ENCODE peak calls at places on chromosomes 4 and X, in four cellular contexts. One of them, this sample, is unnamed.

GRCh38 chr4:6172093-6172926 is 28.0 kb downstream of the JAKMIP1 start:
- DNase-seq in left lung: no peak
- DNase-seq in right atrium auricular region: no peak
- DNase-seq in mammary epithelial cell: no peak
- DNase-seq in this sample: no peak

GRCh38 chr4:151356510-151356909 is 31.1 kb upstream of the SH3D19 start:
- DNase-seq in mammary epithelial cell: peak; percentile 63
- DNase-seq in right atrium auricular region: no peak
- DNase-seq in left lung: no peak
- DNase-seq in this sample: no peak

GRCh38 chrX:128929281-128930057 is 593.8 kb downstream of the SMARCA1 start:
- DNase-seq in right atrium auricular region: no peak
- DNase-seq in left lung: no peak
- DNase-seq in mammary epithelial cell: no peak
- DNase-seq in this sample: no peak

GRCh38 chrX:101230636-101231035 is 11.1 kb downstream of the DRP2 start:
- DNase-seq in right atrium auricular region: no peak
- DNase-seq in mammary epithelial cell: peak; percentile 14
- DNase-seq in left lung: no peak
- DNase-seq in this sample: no peak

GRCh38 chr4:24927039-24927438 is 14.2 kb upstream of the CCDC149 start:
- DNase-seq in right atrium auricular region: no peak
- DNase-seq in left lung: no peak
- DNase-seq in mammary epithelial cell: no peak
- DNase-seq in this sample: no peak

GRCh38 chr4:173532725-173533511 is 2.9 kb upstream of the HAND2 start:
- DNase-seq in mammary epithelial cell: no peak
- DNase-seq in right atrium auricular region: no peak
- DNase-seq in left lung: no peak
- DNase-seq in this sample: no peak

GRCh38 chrX:108126661-108127060 is 35.1 kb downstream of the ATG4A start:
- DNase-seq in mammary epithelial cell: no peak
- DNase-seq in right atrium auricular region: no peak
- DNase-seq in left lung: no peak
- DNase-seq in this sample: no peak

GRCh38 chr4:159451006-159451405 is 348.1 kb downstream of the RAPGEF2 start:
- DNase-seq in left lung: no peak
- DNase-seq in mammary epithelial cell: peak; percentile 57
- DNase-seq in right atrium auricular region: no peak
- DNase-seq in this sample: no peak

GRCh38 chr4:73070072-73070385 is 513 bp upstream of the COX18 start:
- DNase-seq in mammary epithelial cell: no peak
- DNase-seq in right atrium auricular region: no peak
- DNase-seq in left lung: no peak
- DNase-seq in this sample: no peak

GRCh38 chr4:55636622-55636999 is 513 bp upstream of the NMU start:
- DNase-seq in mammary epithelial cell: no peak
- DNase-seq in left lung: no peak
- DNase-seq in right atrium auricular region: no peak
- DNase-seq in this sample: no peak

GRCh38 chrX:11786862-11787261 is 28.8 kb downstream of the MSL3 start:
- DNase-seq in right atrium auricular region: no peak
- DNase-seq in left lung: no peak
- DNase-seq in mammary epithelial cell: no peak
- DNase-seq in this sample: no peak

GRCh38 chr4:122508083-122508482 is 51.6 kb upstream of the IL2 start:
- DNase-seq in right atrium auricular region: no peak
- DNase-seq in mammary epithelial cell: no peak
- DNase-seq in left lung: no peak
- DNase-seq in this sample: no peak

GRCh38 chr4:73309211-73309610 is 50.6 kb upstream of the ANKRD17 start:
- DNase-seq in right atrium auricular region: no peak
- DNase-seq in mammary epithelial cell: no peak
- DNase-seq in left lung: no peak
- DNase-seq in this sample: no peak

GRCh38 chrX:63764946-63765345 is 20.1 kb downstream of the ARHGEF9 start:
- DNase-seq in mammary epithelial cell: peak; percentile 58
- DNase-seq in right atrium auricular region: no peak
- DNase-seq in left lung: no peak
- DNase-seq in this sample: no peak

GRCh38 chr4:124025423-124025822 is 628.8 kb downstream of the SPRY1 start:
- DNase-seq in left lung: no peak
- DNase-seq in right atrium auricular region: no peak
- DNase-seq in mammary epithelial cell: no peak
- DNase-seq in this sample: no peak

GRCh38 chr4:3791910-3792542 is 25.8 kb downstream of the ADRA2C start:
- DNase-seq in left lung: peak; percentile 70
- DNase-seq in mammary epithelial cell: peak; percentile 29
- DNase-seq in right atrium auricular region: no peak
- DNase-seq in this sample: no peak

GRCh38 chrX:119228506-119229290 is 7.4 kb upstream of the PGRMC1 start:
- DNase-seq in mammary epithelial cell: peak; percentile 50
- DNase-seq in left lung: no peak
- DNase-seq in right atrium auricular region: no peak
- DNase-seq in this sample: no peak
- H3K4me3 ChIP-seq in mammary epithelial cell: no peak overlapping the region
- H3K4me3 ChIP-seq in left lung: no peak overlapping the region
- H3K4me3 ChIP-seq in right atrium auricular region: no peak overlapping the region
- H3K4me3 ChIP-seq in this sample: no peak overlapping the region

GRCh38 chr4:158046345-158046744 is 126.5 kb downstream of the GASK1B start:
- DNase-seq in right atrium auricular region: no peak
- DNase-seq in left lung: no peak
- DNase-seq in mammary epithelial cell: no peak
- DNase-seq in this sample: no peak
- H3K4me1 ChIP-seq in right atrium auricular region: no peaks in the 10 kb centered on the region
- H3K4me1 ChIP-seq in left lung: no peaks in the 10 kb centered on the region
- H3K4me1 ChIP-seq in mammary epithelial cell: no peaks in the 10 kb centered on the region
- H3K4me1 ChIP-seq in this sample: peaks cover 5% of the 10 kb centered on the region

GRCh38 chr4:89174784-89175183 is 63.5 kb downstream of the TIGD2 start:
- DNase-seq in mammary epithelial cell: no peak
- DNase-seq in right atrium auricular region: no peak
- DNase-seq in left lung: no peak
- DNase-seq in this sample: no peak

GRCh38 chr4:89175611-89176010 is 64.3 kb downstream of the TIGD2 start:
- DNase-seq in left lung: no peak
- DNase-seq in right atrium auricular region: no peak
- DNase-seq in mammary epithelial cell: no peak
- DNase-seq in this sample: no peak

GRCh38 chr4:89173336-89174090 is 62.2 kb downstream of the TIGD2 start:
- DNase-seq in left lung: peak; percentile 39
- DNase-seq in mammary epithelial cell: no peak
- DNase-seq in right atrium auricular region: no peak
- DNase-seq in this sample: no peak

GRCh38 chr4:89171176-89171575 is 59.8 kb downstream of the TIGD2 start:
- DNase-seq in right atrium auricular region: no peak
- DNase-seq in left lung: no peak
- DNase-seq in mammary epithelial cell: no peak
- DNase-seq in this sample: no peak

GRCh38 chr4:89172865-89173264 is 61.5 kb downstream of the TIGD2 start:
- DNase-seq in mammary epithelial cell: no peak
- DNase-seq in left lung: no peak
- DNase-seq in right atrium auricular region: no peak
- DNase-seq in this sample: no peak
- TF ChIP-seq CTCF in mammary epithelial cell: no peak
- TF ChIP-seq CTCF in left lung: no peak
- TF ChIP-seq CTCF in right atrium auricular region: no peak
- TF ChIP-seq CTCF in this sample: no peak

DNA sequence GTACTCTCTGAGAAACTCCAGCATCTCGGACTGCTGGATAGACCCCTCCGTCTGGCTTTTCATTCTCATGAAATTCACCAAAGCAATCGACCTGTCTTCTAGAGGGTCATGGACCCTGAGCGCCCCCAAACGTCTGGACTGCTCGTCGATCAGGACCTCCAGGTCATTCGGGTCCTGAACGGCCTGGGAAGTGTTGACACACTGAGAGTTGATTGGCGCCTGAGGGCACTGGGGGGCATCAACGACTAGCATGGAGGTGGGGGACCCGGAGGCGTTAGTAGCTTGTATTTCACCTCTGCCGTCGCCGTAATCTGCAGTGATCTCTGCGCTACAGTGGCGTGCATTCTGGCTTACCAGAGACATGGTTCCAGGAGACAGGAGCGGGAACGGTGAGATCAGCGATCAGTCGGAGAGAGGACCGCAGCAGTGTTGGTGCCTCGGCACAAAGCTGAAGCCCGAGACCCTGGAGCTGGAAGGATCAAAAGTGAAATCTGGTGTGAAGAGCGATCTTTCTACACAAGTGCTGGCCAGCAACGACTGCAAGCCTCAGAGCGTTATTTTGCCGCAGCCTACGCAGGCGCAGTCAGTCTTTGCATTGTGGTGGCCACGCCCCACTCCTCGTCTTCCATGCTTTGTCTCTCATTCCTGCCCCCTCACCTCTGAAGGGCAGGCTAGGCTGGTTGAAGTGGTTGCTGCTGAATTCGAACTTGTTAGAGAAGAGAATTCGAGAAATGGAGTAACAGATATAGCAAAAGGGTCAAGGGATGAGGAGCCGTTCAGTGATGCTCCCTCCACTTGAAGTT is at the start of gene MAGEE2:
- DNase-seq in left lung: no peak
- DNase-seq in right atrium auricular region: no peak
- DNase-seq in mammary epithelial cell: no peak
- DNase-seq in this sample: no peak
- H3K4me3 ChIP-seq in left lung: peak within 1 kb of the TSS; percentile 8
- H3K4me3 ChIP-seq in right atrium auricular region: peak within 1 kb of the TSS; percentile 36
- H3K4me3 ChIP-seq in mammary epithelial cell: no peak within 1 kb of the TSS
- H3K4me3 ChIP-seq in this sample: peak within 1 kb of the TSS; percentile 19

DNA sequence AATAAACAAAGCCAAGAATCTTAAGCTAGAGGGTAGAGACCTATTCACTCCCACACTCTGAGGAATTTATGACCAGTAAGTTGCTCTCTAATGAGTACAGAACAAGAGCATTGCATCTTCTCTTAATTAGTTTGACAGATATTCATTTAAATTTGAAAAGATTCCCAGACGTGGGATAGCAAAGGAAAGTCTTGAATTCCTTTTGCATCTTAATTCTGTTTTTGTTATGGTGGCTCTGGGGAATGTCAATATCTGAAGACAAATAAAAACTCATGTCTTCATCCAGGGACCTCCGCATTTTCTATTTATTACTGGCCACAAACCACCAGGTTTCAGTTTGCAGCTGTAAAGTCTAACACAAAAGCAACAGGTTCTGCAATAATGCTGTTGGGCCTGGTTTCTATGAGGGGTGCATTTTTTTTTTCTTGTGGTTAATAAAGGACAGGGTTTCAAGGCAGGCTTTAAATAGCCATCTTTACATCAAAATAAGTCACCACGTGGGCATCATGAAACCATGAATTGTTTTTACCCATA is 172.3 kb downstream of the SHROOM3 start:
- DNase-seq in left lung: no peak
- DNase-seq in mammary epithelial cell: no peak
- DNase-seq in right atrium auricular region: no peak
- DNase-seq in this sample: no peak
- H3K4me1 ChIP-seq in left lung: peaks cover 15% of the 10 kb centered on the region
- H3K4me1 ChIP-seq in mammary epithelial cell: peaks cover 17% of the 10 kb centered on the region
- H3K4me1 ChIP-seq in right atrium auricular region: no peaks in the 10 kb centered on the region
- H3K4me1 ChIP-seq in this sample: peaks cover 10% of the 10 kb centered on the region

DNA sequence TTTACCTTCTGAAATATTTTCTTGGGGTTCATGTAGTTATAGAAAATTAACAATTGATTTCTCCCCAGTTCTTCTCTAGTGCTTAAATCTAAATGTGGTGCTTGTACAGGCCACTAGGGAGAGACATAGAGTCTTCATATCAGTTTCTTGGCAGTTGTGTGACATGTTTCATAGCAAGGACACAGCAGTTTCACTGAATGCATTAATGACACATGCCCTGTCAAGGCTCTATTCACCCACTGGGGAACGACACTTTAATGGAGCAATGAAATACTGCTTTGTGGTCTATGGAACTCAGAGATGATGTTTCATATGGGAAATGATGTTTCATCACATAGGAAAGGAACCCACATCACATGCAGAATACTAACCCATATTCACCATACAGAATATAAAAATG is 2.8 kb downstream of the VEGFC start:
- DNase-seq in mammary epithelial cell: peak; percentile 80
- DNase-seq in left lung: no peak
- DNase-seq in right atrium auricular region: no peak
- DNase-seq in this sample: no peak
- TF ChIP-seq CTCF in mammary epithelial cell: peak; percentile 74
- TF ChIP-seq CTCF in left lung: peak; percentile 49
- TF ChIP-seq CTCF in right atrium auricular region: peak; percentile 23
- TF ChIP-seq CTCF in this sample: no peak

DNA sequence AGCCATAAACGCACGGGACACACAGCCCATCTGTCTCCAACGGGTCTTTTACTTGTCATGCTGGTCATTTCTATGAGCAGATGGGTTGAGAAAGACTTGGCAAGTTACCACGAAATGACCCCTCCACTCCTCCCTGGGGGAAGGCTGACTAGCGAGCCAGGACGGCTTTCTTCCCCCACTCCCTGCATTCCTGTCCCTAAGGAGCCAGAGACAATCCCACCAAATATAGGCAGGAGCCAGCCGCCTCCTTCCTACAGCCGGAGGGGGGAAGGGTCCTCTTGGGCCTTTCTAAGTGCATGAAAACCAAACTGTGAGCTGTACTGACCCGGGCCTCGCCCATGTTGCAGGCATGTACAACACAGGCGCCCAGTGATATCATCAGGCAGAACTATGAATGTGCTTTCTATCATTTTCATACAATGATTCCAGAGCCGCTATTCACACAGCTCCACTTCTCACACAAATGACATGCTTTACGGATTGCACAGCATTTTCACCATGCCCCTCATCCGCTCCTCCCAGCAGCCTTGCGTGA is 28.6 kb downstream of the AFAP1 start:
- DNase-seq in mammary epithelial cell: peak; percentile 65
- DNase-seq in right atrium auricular region: no peak
- DNase-seq in left lung: no peak
- DNase-seq in this sample: no peak
- H3K4me3 ChIP-seq in mammary epithelial cell: no peak overlapping the region
- H3K4me3 ChIP-seq in right atrium auricular region: peak overlapping the region; percentile 8
- H3K4me3 ChIP-seq in left lung: no peak overlapping the region
- H3K4me3 ChIP-seq in this sample: peak overlapping the region; percentile 24

DNA sequence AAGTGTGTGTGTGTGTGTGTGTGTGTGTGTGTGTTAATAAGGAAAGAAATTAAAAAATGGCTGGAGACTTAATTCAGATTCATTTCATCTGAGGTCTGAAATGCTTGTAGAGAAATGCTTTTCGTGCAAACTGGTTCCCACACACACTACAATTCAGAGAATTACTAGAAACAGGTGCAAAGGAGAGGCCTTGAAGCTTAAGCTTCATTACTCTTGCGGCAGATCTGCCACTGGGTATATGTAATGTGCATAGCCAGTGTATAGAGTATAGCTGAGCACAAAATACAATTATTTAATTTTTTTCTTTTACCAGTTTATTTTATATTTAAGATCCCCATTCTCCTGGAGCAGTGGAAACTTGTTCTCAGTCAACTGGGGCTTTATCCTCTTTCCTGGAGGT is 31.8 kb upstream of the MAGEB10 start:
- DNase-seq in left lung: no peak
- DNase-seq in right atrium auricular region: no peak
- DNase-seq in mammary epithelial cell: no peak
- DNase-seq in this sample: no peak
- H3K4me1 ChIP-seq in left lung: no peaks in the 10 kb centered on the region
- H3K4me1 ChIP-seq in right atrium auricular region: no peaks in the 10 kb centered on the region
- H3K4me1 ChIP-seq in mammary epithelial cell: no peaks in the 10 kb centered on the region
- H3K4me1 ChIP-seq in this sample: no peaks in the 10 kb centered on the region

GRCh38 chr4:88730811-88731210 is 33.2 kb upstream of the NAP1L5 start:
- DNase-seq in mammary epithelial cell: no peak
- DNase-seq in right atrium auricular region: no peak
- DNase-seq in left lung: no peak
- DNase-seq in this sample: no peak
- TF ChIP-seq CTCF in mammary epithelial cell: no peak
- TF ChIP-seq CTCF in right atrium auricular region: no peak
- TF ChIP-seq CTCF in left lung: no peak
- TF ChIP-seq CTCF in this sample: no peak